ENCODE peak calls at places on chromosomes 3 and 15, in seven cellular contexts. F, Q, Y, J, W, G and M are unnamed samples. For H3K4me1, the result is how much of the 10 kb centered on the place peaks cover.

GRCh38 chr15:78047631-78048409 is 29.7 kb downstream of the TBC1D2B start:
- DNase-seq in F (peak), Q (no peak), Y (no peak), J (no peak), W (no peak), G (no peak), M (peak)

GRCh38 chr15:66459818-66460615 is 37.5 kb downstream of the SNAPC5 start:
- DNase-seq in F (no peak), Q (no peak), Y (no peak), J (no peak), W (no peak), G (no peak), M (no peak)

GRCh38 chr3:125643127-125643526 is 47.8 kb upstream of the OSBPL11 start:
- DNase-seq in F (peak), Q (no peak), Y (no peak), J (no peak), W (no peak), G (no peak), M (no peak)

GRCh38 chr15:81108427-81108826 is 25.6 kb upstream of the CFAP161 start:
- DNase-seq in F (no peak), Q (no peak), Y (peak), J (peak), W (no peak), G (no peak), M (no peak)

GRCh38 chr3:126987596-126987995 is 4.7 kb downstream of the PLXNA1 start:
- DNase-seq in F (no peak), Q (no peak), Y (no peak), J (no peak), W (no peak), G (no peak), M (no peak)

GRCh38 chr3:156648086-156648485 is 26.3 kb upstream of the TIPARP start:
- DNase-seq in F (no peak), Q (no peak), Y (no peak), J (no peak), W (no peak), G (no peak), M (no peak)

GRCh38 chr15:51649659-51650521 is 27.3 kb upstream of the DMXL2 start:
- DNase-seq in F (peak), Q (no peak), Y (peak), J (peak), W (peak), G (no peak), M (peak)

GRCh38 chr3:127978636-127979035 is 63.6 kb downstream of the KBTBD12 start:
- DNase-seq in F (no peak), Q (no peak), Y (no peak), J (no peak), W (no peak), G (no peak), M (no peak)

GRCh38 chr3:97009427-97010019 is 195.1 kb downstream of the EPHA6 start:
- DNase-seq in F (no peak), Q (no peak), Y (no peak), J (no peak), W (no peak), G (no peak), M (no peak)

GRCh38 chr3:159859424-159859823 is 129.2 kb upstream of the IL12A start:
- DNase-seq in F (no peak), Q (no peak), Y (no peak), J (peak), W (no peak), G (no peak), M (no peak)

GRCh38 chr3:110254591-110254990 is 817.0 kb upstream of the NECTIN3 start:
- DNase-seq in F (no peak), Q (no peak), Y (no peak), J (no peak), W (no peak), G (no peak), M (no peak)

GRCh38 chr3:121852256-121852655 is 17.2 kb downstream of the EAF2 start:
- DNase-seq in F (no peak), Q (no peak), Y (no peak), J (no peak), W (no peak), G (no peak), M (no peak)

GRCh38 chr3:50632450-50632849 is 15.5 kb downstream of the MAPKAPK3 start:
- DNase-seq in F (no peak), Q (no peak), Y (no peak), J (peak), W (no peak), G (no peak), M (no peak)

DNA sequence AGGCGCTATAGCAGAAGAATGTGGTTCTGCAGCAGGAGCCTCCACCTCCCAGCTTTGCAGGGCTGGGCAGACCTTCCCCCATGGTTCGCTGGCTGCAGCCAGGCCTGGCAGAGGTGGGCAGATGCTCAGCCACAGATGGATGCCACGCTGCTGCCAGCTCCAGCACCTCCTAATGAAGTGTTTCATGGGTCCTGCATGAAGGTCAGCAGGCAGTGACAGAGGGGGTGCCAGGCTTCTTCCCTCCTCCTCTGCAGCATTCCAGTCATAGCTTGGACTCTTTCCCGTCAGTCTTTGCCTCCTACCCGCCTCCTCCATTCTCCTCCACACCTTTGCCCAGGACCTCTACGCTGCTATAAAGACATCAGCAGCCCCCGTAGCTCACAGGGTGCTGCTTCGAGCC is 85.9 kb downstream of the SLCO3A1 start:
- DNase-seq in F (peak), Q (no peak), Y (no peak), J (no peak), W (no peak), G (no peak), M (no peak)
- H3K4me1 ChIP-seq in F (under half), Q (half or more), Y (under half), J (under half), W (under half), G (under half), M (under half)

DNA sequence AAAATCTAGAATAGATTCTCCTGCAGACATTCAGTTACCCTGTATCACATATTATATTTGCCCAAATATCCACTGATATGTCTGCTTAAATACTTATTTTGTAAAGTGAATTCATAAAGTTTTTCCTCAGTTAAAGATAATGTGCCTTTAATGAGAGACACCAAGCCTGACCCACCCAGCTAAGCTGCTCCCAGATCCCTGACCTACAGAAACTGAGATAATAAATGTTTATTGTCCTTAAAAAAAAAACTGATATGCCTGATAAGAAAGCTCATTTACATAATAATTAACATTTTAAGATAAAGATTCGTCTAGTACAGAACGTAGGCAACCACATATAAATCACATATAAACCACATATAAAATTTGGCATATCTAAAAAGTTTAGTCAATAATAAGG is 161.7 kb upstream of the RAP2B start:
- DNase-seq in F (no peak), Q (no peak), Y (no peak), J (no peak), W (peak), G (no peak), M (no peak)
- H3K4me1 ChIP-seq in F (under half), Q (under half), Y (under half), J (under half), W (under half), G (under half), M (under half)

GRCh38 chr15:85899927-85900326 is 105.2 kb upstream of the KLHL25 start:
- DNase-seq in F (peak), Q (no peak), Y (no peak), J (no peak), W (peak), G (no peak), M (no peak)

GRCh38 chr15:85906028-85906427 is 111.3 kb upstream of the KLHL25 start:
- DNase-seq in F (peak), Q (no peak), Y (no peak), J (no peak), W (no peak), G (no peak), M (no peak)

GRCh38 chr15:85910796-85911195 is 116.1 kb upstream of the KLHL25 start:
- DNase-seq in F (no peak), Q (no peak), Y (peak), J (no peak), W (peak), G (no peak), M (no peak)

DNA sequence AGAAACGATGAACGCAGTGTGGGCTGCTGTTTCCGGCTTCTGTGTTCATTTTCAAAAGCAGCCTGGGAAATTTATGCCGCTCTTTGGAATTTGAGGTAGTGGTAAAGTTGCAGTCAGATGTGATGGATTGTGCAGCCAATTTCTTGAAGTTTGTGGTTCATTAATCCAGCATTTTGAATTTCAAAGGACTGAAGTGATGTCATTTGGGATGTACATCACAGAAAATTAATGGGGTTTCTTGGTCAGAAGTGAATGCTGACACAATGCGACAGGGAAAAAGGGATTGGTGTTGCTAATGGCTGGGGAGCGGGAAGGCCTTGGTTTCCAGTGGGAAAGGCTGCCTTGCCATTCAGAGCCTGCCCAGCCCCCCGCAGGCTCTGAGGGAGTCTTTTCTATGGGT is 110.9 kb upstream of the KLHL25 start:
- DNase-seq in F (no peak), Q (no peak), Y (no peak), J (no peak), W (no peak), G (no peak), M (no peak)
- H3K4me1 ChIP-seq in F (under half), Q (under half), Y (under half), J (under half), W (under half), G (under half), M (under half)

DNA sequence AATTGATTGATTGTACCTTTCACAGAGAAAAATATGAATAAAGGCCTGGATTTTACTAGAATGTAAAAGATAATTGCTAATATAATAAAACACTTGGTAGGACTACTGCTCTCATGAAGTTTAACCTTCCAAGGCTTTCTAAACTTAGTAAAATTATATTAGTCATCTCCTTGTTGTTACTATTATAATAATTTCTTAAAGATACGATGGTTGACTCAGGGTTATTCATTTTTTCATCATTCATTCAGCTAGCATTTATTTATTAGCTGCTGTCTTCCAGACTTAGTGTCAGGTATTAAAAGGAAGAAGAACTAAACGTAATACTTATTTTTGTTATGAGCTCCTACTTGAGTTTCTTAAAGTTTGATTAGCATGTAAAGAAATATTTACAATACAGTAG is 771.6 kb upstream of the NR2F2 start:
- DNase-seq in F (no peak), Q (no peak), Y (no peak), J (no peak), W (no peak), G (no peak), M (no peak)
- H3K4me1 ChIP-seq in F (under half), Q (under half), Y (under half), J (under half), W (under half), G (under half), M (under half)

DNA sequence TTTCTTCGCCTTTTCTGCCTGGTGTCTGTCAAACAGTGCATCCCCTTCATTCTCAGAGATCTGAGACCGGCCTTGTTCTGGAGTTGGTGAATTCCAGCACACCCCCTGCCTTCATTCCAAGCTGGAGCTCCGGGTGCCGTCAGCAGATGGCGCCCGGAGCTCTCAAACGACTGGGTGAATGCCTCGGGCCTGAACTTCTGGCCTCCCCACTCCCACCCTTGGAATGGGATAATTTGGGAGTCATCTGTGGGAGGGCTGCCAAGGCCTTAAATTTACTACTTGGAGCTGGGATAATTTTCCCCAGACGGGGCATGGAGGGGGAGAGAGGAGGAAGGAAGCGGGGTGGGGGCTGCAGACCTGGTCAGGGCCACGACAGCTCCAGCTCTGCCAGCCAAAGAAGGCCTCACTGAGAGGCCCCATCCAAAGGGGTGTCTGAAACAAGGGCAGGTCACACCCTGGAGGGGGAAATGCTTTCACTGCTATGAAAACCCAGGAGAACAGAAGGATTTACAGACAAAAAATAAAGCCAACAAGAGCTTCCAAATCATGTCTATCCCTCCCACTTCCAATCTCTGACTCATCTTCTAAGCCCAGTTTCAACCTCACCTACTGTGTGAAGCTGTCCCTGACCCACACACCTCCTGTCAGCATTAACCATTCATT is 187.9 kb downstream of the OPA1 start:
- DNase-seq in F (peak), Q (peak), Y (peak), J (peak), W (peak), G (peak), M (peak)
- H3K4me1 ChIP-seq in F (under half), Q (under half), Y (under half), J (under half), W (under half), G (under half), M (under half)

GRCh38 chr15:64095431-64095794 is 369 bp upstream of the SNX1 start:
- DNase-seq in F (no peak), Q (no peak), Y (no peak), J (no peak), W (no peak), G (no peak), M (no peak)
- H3K4me1 ChIP-seq in F (under half), Q (half or more), Y (under half), J (under half), W (under half), G (under half), M (half or more)

GRCh38 chr15:69758810-69759410 is 306.3 kb downstream of the RPLP1 start:
- DNase-seq in F (peak), Q (no peak), Y (no peak), J (no peak), W (peak), G (no peak), M (peak)
- H3K4me1 ChIP-seq in F (under half), Q (under half), Y (under half), J (under half), W (under half), G (under half), M (under half)

GRCh38 chr3:42037318-42037945 is 53.7 kb upstream of the TRAK1 start:
- DNase-seq in F (no peak), Q (peak), Y (no peak), J (no peak), W (no peak), G (no peak), M (no peak)
- H3K4me1 ChIP-seq in F (under half), Q (half or more), Y (half or more), J (under half), W (under half), G (under half), M (under half)